ENCODE peak calls at places on chromosome 2, in ten cellular contexts. One of them, this sample, is unnamed.

GRCh38 chr2:122935506-122935905 is 1089.6 kb upstream of the CNTNAP5 start:
- DNase-seq in AG20443: no peak
- DNase-seq in cerebellar cortex: no peak
- DNase-seq in brain microvascular endothelial cell: no peak
- DNase-seq in AG04449: no peak
- DNase-seq in Karpas-422: no peak
- DNase-seq in OCI-LY7: no peak
- DNase-seq in T-helper 2 cell: no peak
- DNase-seq in GM13977: no peak
- DNase-seq in LoVo: no peak
- DNase-seq in this sample: no peak

GRCh38 chr2:25305197-25305596 is 36.5 kb downstream of the DNMT3A start:
- DNase-seq in AG20443: no peak
- DNase-seq in cerebellar cortex: peak; percentile 74
- DNase-seq in brain microvascular endothelial cell: no peak
- DNase-seq in AG04449: no peak
- DNase-seq in Karpas-422: peak; percentile 74
- DNase-seq in OCI-LY7: no peak
- DNase-seq in T-helper 2 cell: no peak
- DNase-seq in GM13977: no peak
- DNase-seq in LoVo: no peak
- DNase-seq in this sample: no peak

GRCh38 chr2:231512222-231512621 is 18.0 kb downstream of the NMUR1 start:
- DNase-seq in AG20443: no peak
- DNase-seq in cerebellar cortex: peak; percentile 86
- DNase-seq in brain microvascular endothelial cell: peak; percentile 49
- DNase-seq in AG04449: no peak
- DNase-seq in Karpas-422: no peak
- DNase-seq in OCI-LY7: no peak
- DNase-seq in T-helper 2 cell: no peak
- DNase-seq in GM13977: no peak
- DNase-seq in LoVo: no peak
- DNase-seq in this sample: no peak

GRCh38 chr2:112493048-112493447 is 11.1 kb downstream of the TTL start:
- DNase-seq in AG20443: no peak
- DNase-seq in cerebellar cortex: no peak
- DNase-seq in brain microvascular endothelial cell: no peak
- DNase-seq in AG04449: no peak
- DNase-seq in Karpas-422: no peak
- DNase-seq in OCI-LY7: no peak
- DNase-seq in T-helper 2 cell: no peak
- DNase-seq in GM13977: no peak
- DNase-seq in LoVo: no peak
- DNase-seq in this sample: no peak

GRCh38 chr2:161237397-161238263 is 70.6 kb upstream of the PSMD14 start:
- DNase-seq in AG20443: peak; percentile 75
- DNase-seq in cerebellar cortex: peak; percentile 50
- DNase-seq in brain microvascular endothelial cell: no peak
- DNase-seq in AG04449: no peak
- DNase-seq in Karpas-422: peak; percentile 76
- DNase-seq in OCI-LY7: peak; percentile 49
- DNase-seq in T-helper 2 cell: peak; percentile 24
- DNase-seq in GM13977: peak; percentile 46
- DNase-seq in LoVo: no peak
- DNase-seq in this sample: no peak

GRCh38 chr2:157786663-157787363 is 89.3 kb downstream of the ACVR1 start:
- DNase-seq in AG20443: no peak
- DNase-seq in cerebellar cortex: peak; percentile 61
- DNase-seq in brain microvascular endothelial cell: no peak
- DNase-seq in AG04449: no peak
- DNase-seq in Karpas-422: no peak
- DNase-seq in OCI-LY7: no peak
- DNase-seq in T-helper 2 cell: no peak
- DNase-seq in GM13977: no peak
- DNase-seq in LoVo: no peak
- DNase-seq in this sample: no peak

GRCh38 chr2:3377279-3377611 is 373 bp downstream of the EIPR1 start:
- DNase-seq in AG20443: peak; percentile 62
- DNase-seq in cerebellar cortex: peak; percentile 55
- DNase-seq in brain microvascular endothelial cell: peak; percentile 32
- DNase-seq in AG04449: no peak
- DNase-seq in Karpas-422: peak; percentile 81
- DNase-seq in OCI-LY7: peak; percentile 56
- DNase-seq in T-helper 2 cell: no peak
- DNase-seq in GM13977: peak; percentile 68
- DNase-seq in LoVo: peak; percentile 48
- DNase-seq in this sample: no peak

GRCh38 chr2:100995309-100996075 is 6.6 kb upstream of the RPL31 start:
- DNase-seq in AG20443: no peak
- DNase-seq in cerebellar cortex: no peak
- DNase-seq in brain microvascular endothelial cell: no peak
- DNase-seq in AG04449: no peak
- DNase-seq in Karpas-422: no peak
- DNase-seq in OCI-LY7: no peak
- DNase-seq in T-helper 2 cell: no peak
- DNase-seq in GM13977: no peak
- DNase-seq in LoVo: no peak
- DNase-seq in this sample: no peak

GRCh38 chr2:85806358-85807118 is 52.7 kb downstream of the ATOH8 start:
- DNase-seq in AG20443: no peak
- DNase-seq in cerebellar cortex: no peak
- DNase-seq in brain microvascular endothelial cell: no peak
- DNase-seq in AG04449: no peak
- DNase-seq in Karpas-422: no peak
- DNase-seq in OCI-LY7: no peak
- DNase-seq in T-helper 2 cell: no peak
- DNase-seq in GM13977: no peak
- DNase-seq in LoVo: no peak
- DNase-seq in this sample: no peak

GRCh38 chr2:233674314-233674713 is 2.6 kb downstream of the UGT1A9 start:
- DNase-seq in AG20443: no peak
- DNase-seq in cerebellar cortex: no peak
- DNase-seq in brain microvascular endothelial cell: no peak
- DNase-seq in AG04449: no peak
- DNase-seq in Karpas-422: peak; percentile 65
- DNase-seq in OCI-LY7: peak; percentile 13
- DNase-seq in T-helper 2 cell: no peak
- DNase-seq in GM13977: no peak
- DNase-seq in LoVo: no peak
- DNase-seq in this sample: no peak

GRCh38 chr2:26801342-26801741 is 15.5 kb downstream of the CENPA start:
- DNase-seq in AG20443: no peak
- DNase-seq in cerebellar cortex: no peak
- DNase-seq in brain microvascular endothelial cell: no peak
- DNase-seq in AG04449: no peak
- DNase-seq in Karpas-422: no peak
- DNase-seq in OCI-LY7: no peak
- DNase-seq in T-helper 2 cell: no peak
- DNase-seq in GM13977: no peak
- DNase-seq in LoVo: no peak
- DNase-seq in this sample: no peak

GRCh38 chr2:135952891-135953290 is 32.5 kb downstream of the DARS1 start:
- DNase-seq in AG20443: no peak
- DNase-seq in cerebellar cortex: no peak
- DNase-seq in brain microvascular endothelial cell: no peak
- DNase-seq in AG04449: no peak
- DNase-seq in Karpas-422: no peak
- DNase-seq in OCI-LY7: no peak
- DNase-seq in T-helper 2 cell: no peak
- DNase-seq in GM13977: no peak
- DNase-seq in LoVo: no peak
- DNase-seq in this sample: no peak

GRCh38 chr2:3488768-3489448 is 30.4 kb downstream of the ADI1 start:
- DNase-seq in AG20443: no peak
- DNase-seq in cerebellar cortex: no peak
- DNase-seq in brain microvascular endothelial cell: no peak
- DNase-seq in AG04449: no peak
- DNase-seq in Karpas-422: no peak
- DNase-seq in OCI-LY7: peak; percentile 34
- DNase-seq in T-helper 2 cell: no peak
- DNase-seq in GM13977: no peak
- DNase-seq in LoVo: no peak
- DNase-seq in this sample: no peak